ENCODE peak calls at places on chromosomes 3 and 15, in six cellular contexts. Q is PC-3, I is K562, K is MM.1S, O is DND-41, N is GM12878. W is an unnamed sample.

GRCh38 chr3:128001576-128001975 is 50.7 kb upstream of the SEC61A1 start:
- DNase-seq in Q (no peak), I (no peak), K (no peak), O (no peak), N (no peak), W (no peak)

GRCh38 chr3:111538687-111539086 is 3.3 kb upstream of the CD96 start:
- DNase-seq in Q (peak), I (no peak), K (no peak), O (peak), N (no peak), W (peak)

GRCh38 chr3:147712357-147712756 is 303.2 kb downstream of the ZIC1 start:
- DNase-seq in Q (no peak), I (no peak), K (no peak), O (no peak), N (no peak), W (no peak)

GRCh38 chr3:140004271-140004670 is 69.3 kb downstream of the CLSTN2 start:
- DNase-seq in Q (no peak), I (no peak), K (no peak), O (no peak), N (no peak), W (no peak)

GRCh38 chr15:38401101-38401500 is 52.8 kb upstream of the FAM98B start:
- DNase-seq in Q (no peak), I (no peak), K (no peak), O (no peak), N (no peak), W (peak)

GRCh38 chr15:96344120-96344705 is 13.7 kb downstream of the NR2F2 start:
- DNase-seq in Q (no peak), I (no peak), K (no peak), O (no peak), N (no peak), W (no peak)

GRCh38 chr3:14461748-14462324 is 59.4 kb downstream of the SLC6A6 start:
- DNase-seq in Q (peak), I (peak), K (peak), O (peak), N (no peak), W (peak)

GRCh38 chr15:59274126-59274970 is 67.7 kb downstream of the LDHAL6B start:
- DNase-seq in Q (peak), I (no peak), K (no peak), O (no peak), N (no peak), W (peak)

GRCh38 chr15:66919421-66919820 is 146.0 kb upstream of the SMAD3 start:
- DNase-seq in Q (no peak), I (no peak), K (no peak), O (no peak), N (no peak), W (no peak)

GRCh38 chr15:68277131-68277604 is 377 bp upstream of the FEM1B start:
- DNase-seq in Q (no peak), I (no peak), K (no peak), O (no peak), N (no peak), W (no peak)

GRCh38 chr15:50685976-50686467 is 575 bp downstream of the TRPM7 start:
- DNase-seq in Q (peak), I (peak), K (peak), O (peak), N (peak), W (peak)

GRCh38 chr15:52134502-52135144 is 22.0 kb upstream of the BCL2L10 start:
- DNase-seq in Q (no peak), I (no peak), K (no peak), O (no peak), N (no peak), W (no peak)

GRCh38 chr3:78963771-78964170 is 804.0 kb downstream of the ROBO1 start:
- DNase-seq in Q (no peak), I (no peak), K (no peak), O (no peak), N (no peak), W (no peak)

GRCh38 chr3:38496131-38496910 is at the start of gene EXOG:
- DNase-seq in Q (peak), I (peak), K (peak), O (peak), N (peak), W (peak)

GRCh38 chr15:52567886-52568568 is 803 bp downstream of the ARPP19 start:
- DNase-seq in Q (peak), I (peak), K (peak), O (peak), N (no peak), W (peak)

GRCh38 chr3:194738254-194739093 is 52.8 kb downstream of the FAM43A start:
- DNase-seq in Q (peak), I (no peak), K (no peak), O (no peak), N (no peak), W (peak)

GRCh38 chr3:190722181-190722905 is 140.2 kb downstream of the GMNC start:
- DNase-seq in Q (no peak), I (no peak), K (no peak), O (no peak), N (no peak), W (no peak)

GRCh38 chr15:90099868-90100854 is 2.1 kb downstream of the IDH2 start:
- DNase-seq in Q (no peak), I (no peak), K (peak), O (peak), N (no peak), W (peak)

GRCh38 chr3:127822166-127822835 is at the start of gene MGLL:
- DNase-seq in Q (peak), I (no peak), K (no peak), O (no peak), N (no peak), W (peak)

GRCh38 chr3:112514527-112515128 is 15.4 kb upstream of the BTLA start:
- DNase-seq in Q (no peak), I (no peak), K (peak), O (no peak), N (peak), W (no peak)

GRCh38 chr3:154955907-154956533 is 124.1 kb upstream of the MME start:
- DNase-seq in Q (no peak), I (no peak), K (no peak), O (no peak), N (no peak), W (no peak)

GRCh38 chr15:36844453-36845094 is 255.8 kb downstream of the MEIS2 start:
- DNase-seq in Q (peak), I (no peak), K (no peak), O (no peak), N (no peak), W (no peak)

GRCh38 chr3:123760817-123761216 is 123.3 kb downstream of the MYLK start:
- DNase-seq in Q (no peak), I (no peak), K (no peak), O (no peak), N (no peak), W (no peak)

GRCh38 chr3:179716811-179717210 is 64.0 kb downstream of the USP13 start:
- DNase-seq in Q (no peak), I (no peak), K (no peak), O (no peak), N (no peak), W (peak)

GRCh38 chr15:70023769-70024491 is 73.8 kb downstream of the TLE3 start:
- DNase-seq in Q (peak), I (no peak), K (no peak), O (no peak), N (no peak), W (peak)

GRCh38 chr15:91522609-91523332 is 330.7 kb upstream of the SLCO3A1 start:
- DNase-seq in Q (peak), I (no peak), K (peak), O (peak), N (no peak), W (peak)

GRCh38 chr15:96321422-96322391 is 8.8 kb upstream of the NR2F2 start:
- DNase-seq in Q (peak), I (no peak), K (no peak), O (no peak), N (no peak), W (no peak)

GRCh38 chr15:80770356-80770705 is 8.8 kb upstream of the CEMIP start:
- DNase-seq in Q (no peak), I (no peak), K (no peak), O (no peak), N (no peak), W (no peak)
- TF ChIP-seq CTCF in Q (no peak), I (no peak), K (no peak), O (no peak), N (no peak), W (no peak)

DNA sequence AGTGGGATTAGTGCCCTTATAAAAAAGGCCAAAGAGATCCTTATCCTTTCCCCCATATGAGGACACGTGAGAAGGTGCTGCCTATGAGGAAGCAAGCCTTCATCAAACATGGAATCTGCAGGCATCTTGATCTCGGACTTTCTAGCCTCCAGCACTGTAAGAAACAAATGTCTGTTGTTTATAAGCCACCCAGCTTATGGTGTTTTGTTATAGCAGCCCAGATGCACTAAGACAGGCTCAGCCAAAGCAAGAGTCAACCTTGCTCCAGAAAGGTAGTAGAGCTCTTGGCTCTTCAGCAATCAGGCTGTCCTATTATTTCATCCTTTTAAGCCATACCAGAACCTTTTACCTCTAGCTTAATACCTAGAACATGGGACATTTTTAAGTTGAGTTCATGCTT is 12.3 kb upstream of the TNIK start:
- DNase-seq in Q (no peak), I (no peak), K (no peak), O (no peak), N (no peak), W (no peak)
- H2AFZ ChIP-seq in Q (no peak), I (peak), K (no peak), O (no peak), N (peak), W (no peak)

GRCh38 chr3:12995389-12996180 is 77.6 kb downstream of the IQSEC1 start:
- DNase-seq in Q (no peak), I (peak), K (no peak), O (no peak), N (no peak), W (no peak)

GRCh38 chr3:12993022-12993622 is 80.1 kb downstream of the IQSEC1 start:
- DNase-seq in Q (peak), I (peak), K (no peak), O (no peak), N (no peak), W (no peak)

GRCh38 chr3:12993623-12994356 is 79.4 kb downstream of the IQSEC1 start:
- DNase-seq in Q (peak), I (peak), K (no peak), O (no peak), N (no peak), W (no peak)

GRCh38 chr3:12994607-12995388 is 78.4 kb downstream of the IQSEC1 start:
- DNase-seq in Q (peak), I (peak), K (peak), O (peak), N (no peak), W (peak)

GRCh38 chr3:12994357-12994606 is 78.9 kb downstream of the IQSEC1 start:
- DNase-seq in Q (peak), I (no peak), K (no peak), O (no peak), N (no peak), W (no peak)
- H3K4me3 ChIP-seq in Q (peak), I (peak), K (peak), O (peak), N (peak), W (peak)

DNA sequence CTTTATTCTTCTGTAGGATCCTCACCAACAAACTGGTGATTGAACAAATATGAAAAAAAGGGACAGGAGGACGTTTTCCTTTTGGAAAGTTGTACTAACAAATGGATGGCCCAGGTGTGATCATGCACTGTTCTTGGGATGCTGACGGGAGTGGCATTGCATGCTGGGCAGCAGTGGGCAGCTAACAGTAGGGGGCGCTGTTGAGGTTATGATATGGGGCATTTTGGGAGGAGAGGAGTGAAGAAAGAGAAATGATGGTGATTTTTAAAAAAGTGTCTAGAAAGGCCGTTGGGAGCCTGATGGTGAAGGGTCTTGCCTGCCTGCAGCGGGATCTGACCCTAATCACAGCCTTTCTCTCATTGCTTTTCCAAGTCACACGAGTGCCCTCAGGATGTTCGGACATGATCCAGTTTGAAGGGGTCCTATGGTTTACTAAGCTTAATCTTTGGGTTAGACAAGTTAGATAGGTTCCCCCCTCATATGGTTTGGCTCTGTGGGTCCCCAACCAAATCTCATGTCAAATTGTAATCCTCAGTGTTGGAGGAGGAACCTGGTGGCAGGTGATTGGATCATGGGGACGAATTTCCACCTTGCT is 46.2 kb upstream of the PRTG start:
- DNase-seq in Q (peak), I (peak), K (peak), O (peak), N (no peak), W (no peak)
- TF ChIP-seq CTCF in Q (peak), I (peak), K (peak), O (peak), N (peak), W (peak)

DNA sequence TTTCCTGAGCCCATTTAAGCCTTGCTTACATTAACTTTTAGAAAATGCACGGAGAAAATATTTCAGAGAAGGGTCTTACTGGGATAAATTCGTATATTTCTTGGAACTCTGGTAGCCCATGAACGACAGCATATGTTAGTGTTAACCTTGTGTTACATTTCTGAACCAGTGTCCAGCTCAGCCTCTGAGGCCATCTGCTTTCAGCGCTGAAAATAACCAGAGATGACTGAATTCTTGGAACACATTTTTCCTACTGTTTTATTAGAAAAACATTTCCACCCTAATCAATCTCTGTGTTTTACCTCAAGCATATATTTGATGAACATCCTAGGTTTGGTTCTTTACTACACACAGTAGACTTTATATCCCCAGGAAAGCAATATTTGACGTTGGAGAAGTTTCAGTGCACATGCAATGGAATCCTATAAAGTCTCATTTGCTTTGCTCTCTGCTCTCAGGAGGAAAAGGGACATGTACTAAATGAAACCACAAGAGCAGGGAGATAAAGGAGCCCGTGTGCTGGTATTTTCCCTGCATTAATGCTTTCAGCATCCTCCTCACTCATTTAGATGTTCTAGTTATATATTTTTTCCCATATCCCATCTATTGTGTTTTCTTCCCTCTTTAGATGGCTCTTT is 151.8 kb upstream of the KCNMB2 start:
- DNase-seq in Q (no peak), I (no peak), K (no peak), O (no peak), N (no peak), W (no peak)
- H2AFZ ChIP-seq in Q (peak), I (peak), K (no peak), O (no peak), N (no peak), W (no peak)

DNA sequence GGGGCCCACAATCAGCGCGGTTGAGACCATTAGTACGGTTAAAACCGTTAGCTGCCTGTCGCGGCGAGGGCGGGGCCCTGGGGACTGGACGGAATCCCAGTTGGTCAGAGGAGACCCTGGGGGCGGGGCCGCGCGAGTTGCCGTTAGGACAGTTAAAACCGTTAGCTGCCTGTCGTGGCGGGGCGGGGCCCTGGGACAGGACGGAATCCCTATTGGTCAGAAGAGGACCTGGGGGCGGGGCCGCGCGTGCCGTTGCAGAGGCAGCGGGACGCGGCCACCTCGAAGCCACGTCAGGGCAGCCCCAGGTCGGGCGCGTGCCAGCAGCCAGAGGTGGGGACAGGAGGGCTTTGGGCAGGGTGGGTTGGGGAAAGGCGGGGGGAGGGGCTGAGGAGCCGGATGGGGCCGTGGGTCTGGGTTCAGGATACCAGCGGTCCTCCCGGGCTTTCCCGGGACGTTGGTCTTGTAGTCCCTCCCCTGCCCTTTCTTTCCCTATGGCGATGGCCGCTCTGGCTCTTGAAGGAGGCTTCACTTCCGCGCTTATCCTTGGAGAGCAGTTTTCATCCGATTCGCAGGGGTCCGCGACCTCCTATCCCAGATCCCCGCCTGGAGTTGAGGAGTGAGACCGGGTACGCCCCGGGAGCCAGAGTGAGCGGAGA is 28.0 kb downstream of the KLHDC8B start:
- DNase-seq in Q (no peak), I (no peak), K (no peak), O (no peak), N (no peak), W (peak)
- H3K4me3 ChIP-seq in Q (no peak), I (no peak), K (no peak), O (no peak), N (no peak), W (no peak)

DNA sequence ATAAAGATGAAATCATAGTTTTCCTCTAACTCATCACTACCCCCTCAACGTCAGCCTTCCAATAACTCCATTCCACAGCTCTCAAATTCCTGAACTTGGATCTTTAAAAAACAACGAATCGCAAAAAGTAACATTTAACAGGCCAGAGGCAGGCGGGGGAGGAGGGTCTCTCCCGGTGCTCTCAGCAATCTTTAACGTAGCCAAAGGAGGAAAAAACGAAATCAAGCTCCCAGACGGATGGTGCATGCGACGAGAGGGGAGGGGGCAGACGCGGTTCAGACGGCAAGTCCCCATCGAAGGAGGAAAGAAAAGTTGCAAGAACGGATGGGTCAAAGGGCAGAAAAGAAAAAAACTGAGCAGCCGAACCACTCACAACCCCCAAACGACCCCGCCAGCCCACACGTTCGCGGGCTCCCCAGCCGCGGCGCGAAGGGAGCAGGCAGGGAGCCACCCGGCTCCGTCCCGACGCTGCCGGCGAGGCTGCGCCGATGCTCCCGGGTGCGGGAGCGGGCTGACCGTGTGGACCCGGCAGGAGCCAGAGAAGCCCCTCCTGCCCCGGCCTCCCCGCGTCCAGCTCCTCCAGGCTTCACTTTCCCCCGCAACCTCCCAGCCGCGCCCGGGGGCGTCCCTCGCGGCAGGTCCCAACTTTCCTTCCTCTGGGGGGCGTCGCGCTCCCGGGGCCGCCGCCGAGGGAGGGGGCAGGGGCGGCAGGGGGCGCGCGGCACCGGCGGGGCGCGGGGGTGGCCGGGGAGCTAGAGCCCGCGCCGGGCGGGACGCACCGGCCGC is 661 bp downstream of the PEAK1 start:
- DNase-seq in Q (peak), I (peak), K (peak), O (peak), N (no peak), W (peak)
- TF ChIP-seq CTCF in Q (no peak), I (no peak), K (peak), O (peak), N (peak), W (peak)

GRCh38 chr15:35698331-35698730 is 152.4 kb upstream of the DPH6 start:
- DNase-seq in Q (no peak), I (no peak), K (no peak), O (no peak), N (no peak), W (no peak)
- H2AFZ ChIP-seq in Q (no peak), I (no peak), K (no peak), O (no peak), N (no peak), W (no peak)

GRCh38 chr3:175266993-175267960 is 408.1 kb downstream of the NAALADL2 start:
- DNase-seq in Q (peak), I (no peak), K (no peak), O (no peak), N (no peak), W (peak)
- H3K4me3 ChIP-seq in Q (peak), I (no peak), K (no peak), O (no peak), N (peak), W (no peak)